ENCODE peak calls at places on chromosomes 11 and 22, in eight cellular contexts. U is colonic mucosa; T is astrocyte; J is neuronal stem cell; P is left ventricle myocardium inferior; G is endodermal cell; I is effector memory CD4-positive, alpha-beta T cell; L is PC-3. H is an unnamed sample. For H3K4me1 and H3K9me3, the result is how much of the 10 kb centered on the place peaks cover.

GRCh38 chr22:35567794-35568193 is 27.2 kb downstream of the RASD2 start:
- DNase-seq in U (no peak), T (no peak), J (no peak), P (peak), G (no peak), I (no peak), L (no peak), H (no peak)

GRCh38 chr11:80388536-80388935 is 947.7 kb upstream of the TENM4 start:
- DNase-seq in U (no peak), T (no peak), J (no peak), P (no peak), G (no peak), I (no peak), L (no peak), H (no peak)

GRCh38 chr11:124942446-124943202 is 6.8 kb upstream of the HEPACAM start:
- DNase-seq in U (no peak), T (no peak), J (peak), P (no peak), G (no peak), I (no peak), L (no peak), H (no peak)

GRCh38 chr11:67373916-67374570 is 645 bp upstream of the CLCF1 start:
- DNase-seq in U (peak), T (peak), J (peak), P (peak), G (peak), I (no peak), L (peak), H (no peak)

GRCh38 chr22:26226538-26227297 is 57.5 kb downstream of the SEZ6L start:
- DNase-seq in U (no peak), T (no peak), J (no peak), P (no peak), G (peak), I (no peak), L (no peak), H (no peak)

GRCh38 chr11:78039919-78040671 is 17.0 kb upstream of the KCTD14 start:
- DNase-seq in U (peak), T (peak), J (no peak), P (peak), G (no peak), I (no peak), L (peak), H (no peak)

GRCh38 chr22:42711281-42711731 is 9.4 kb downstream of the A4GALT start:
- DNase-seq in U (no peak), T (no peak), J (no peak), P (no peak), G (no peak), I (no peak), L (no peak), H (no peak)

GRCh38 chr11:102940714-102941588 is 14.6 kb downstream of the MMP13 start:
- DNase-seq in U (peak), T (peak), J (peak), P (no peak), G (peak), I (no peak), L (peak), H (peak)

GRCh38 chr11:36478700-36479329 is 31.3 kb downstream of the TRAF6 start:
- DNase-seq in U (no peak), T (no peak), J (peak), P (no peak), G (peak), I (peak), L (peak), H (peak)

GRCh38 chr11:59206635-59207034 is 6.1 kb downstream of the MPEG1 start:
- DNase-seq in U (peak), T (no peak), J (no peak), P (no peak), G (peak), I (no peak), L (peak), H (no peak)

GRCh38 chr11:8693010-8693551 is 10.5 kb downstream of the RPL27A start:
- DNase-seq in U (no peak), T (no peak), J (no peak), P (no peak), G (no peak), I (no peak), L (no peak), H (no peak)

GRCh38 chr22:37186228-37186996 is 1.6 kb downstream of the C1QTNF6 start:
- DNase-seq in U (no peak), T (peak), J (no peak), P (peak), G (peak), I (peak), L (peak), H (peak)

GRCh38 chr22:38467904-38468760 is at the start of gene KDELR3:
- DNase-seq in U (peak), T (peak), J (no peak), P (peak), G (peak), I (no peak), L (peak), H (no peak)

GRCh38 chr11:74316772-74317505 is 5.5 kb upstream of the P4HA3 start:
- DNase-seq in U (no peak), T (peak), J (no peak), P (no peak), G (no peak), I (no peak), L (no peak), H (no peak)

GRCh38 chr11:118059231-118059940 is 17.5 kb upstream of the TMPRSS4 start:
- DNase-seq in U (no peak), T (no peak), J (no peak), P (no peak), G (peak), I (no peak), L (no peak), H (no peak)

GRCh38 chr22:35629406-35630234 is 12.5 kb upstream of the MB start:
- DNase-seq in U (peak), T (peak), J (no peak), P (no peak), G (peak), I (no peak), L (peak), H (peak)

GRCh38 chr11:91625495-91625894 is 599.1 kb upstream of the FAT3 start:
- DNase-seq in U (no peak), T (no peak), J (no peak), P (no peak), G (no peak), I (no peak), L (no peak), H (no peak)

GRCh38 chr11:16889905-16890304 is 124.3 kb downstream of the PLEKHA7 start:
- DNase-seq in U (no peak), T (no peak), J (no peak), P (no peak), G (no peak), I (no peak), L (no peak), H (no peak)
- H3K4me1 ChIP-seq in U (under half), T (under half), J (under half), P (under half), G (under half), I (under half), L (under half), H (under half)

DNA sequence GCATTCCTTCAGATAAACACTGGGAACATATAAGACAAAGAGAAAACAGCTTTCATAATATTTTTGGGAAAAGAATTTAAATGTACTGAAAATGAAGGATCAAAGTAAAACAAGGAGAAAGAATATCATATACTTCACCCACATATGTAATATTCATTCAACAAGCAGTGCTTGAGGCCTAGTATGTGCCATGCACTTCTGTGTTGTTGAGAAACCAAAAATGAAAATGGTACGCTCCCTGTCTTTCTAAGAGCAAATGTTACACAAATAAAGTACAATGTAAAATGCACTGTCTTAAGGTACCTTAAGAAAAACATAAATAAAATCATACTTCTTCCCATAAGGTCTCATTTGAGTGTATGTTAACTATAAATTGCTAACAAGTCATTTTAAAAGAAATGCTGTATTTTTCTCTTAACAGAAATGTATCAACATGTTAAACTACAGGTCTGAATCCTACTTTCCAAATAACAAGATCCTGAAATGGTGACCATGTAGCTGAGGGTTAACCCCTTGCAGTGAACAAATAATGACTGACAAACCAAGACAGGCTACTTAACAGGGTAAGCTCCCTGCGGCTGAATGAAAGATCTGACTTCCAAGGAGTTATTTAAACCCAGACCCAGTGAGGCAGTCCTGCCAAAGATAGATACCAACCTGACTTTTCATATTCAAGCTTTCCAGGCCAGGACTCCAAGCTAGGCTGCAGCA is 377.6 kb downstream of the DCDC1 start:
- DNase-seq in U (no peak), T (no peak), J (no peak), P (no peak), G (no peak), I (no peak), L (no peak), H (no peak)
- H3K27ac ChIP-seq in U (no peak), T (no peak), J (no peak), P (no peak), G (no peak), I (no peak), L (no peak), H (no peak)

DNA sequence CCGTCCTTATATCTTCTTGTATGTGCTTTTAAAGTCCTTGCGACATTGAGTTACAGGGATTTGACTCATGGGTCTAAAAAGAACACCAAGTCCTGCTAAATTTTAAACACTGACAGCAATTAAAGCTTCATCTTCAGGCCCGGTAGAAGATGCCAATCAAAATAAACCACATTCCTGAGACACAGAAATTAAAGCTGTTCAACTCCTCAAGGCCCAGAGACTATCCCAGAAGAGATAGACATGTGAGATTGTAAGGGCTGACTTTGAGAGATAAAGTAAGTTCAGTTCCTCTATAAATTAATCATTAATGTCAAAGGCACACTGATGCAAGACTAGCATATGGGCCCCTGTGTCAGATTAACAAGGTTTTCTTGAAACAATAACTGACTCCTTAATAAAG is 49.8 kb downstream of the OSBPL5 start:
- DNase-seq in U (no peak), T (no peak), J (no peak), P (no peak), G (no peak), I (no peak), L (no peak), H (no peak)
- H3K9me3 ChIP-seq in U (under half), T (under half), J (under half), P (under half), G (under half), I (under half), L (under half), H (under half)

GRCh38 chr22:43921361-43921760 is 2.2 kb upstream of the PNPLA3 start:
- DNase-seq in U (no peak), T (peak), J (no peak), P (no peak), G (no peak), I (no peak), L (peak), H (no peak)

GRCh38 chr22:43922123-43922522 is 1.5 kb upstream of the PNPLA3 start:
- DNase-seq in U (no peak), T (no peak), J (no peak), P (no peak), G (peak), I (no peak), L (no peak), H (no peak)

GRCh38 chr22:43917523-43917922 is 6.1 kb upstream of the PNPLA3 start:
- DNase-seq in U (no peak), T (no peak), J (no peak), P (no peak), G (no peak), I (no peak), L (no peak), H (no peak)

GRCh38 chr22:43923191-43923590 is 414 bp upstream of the PNPLA3 start:
- DNase-seq in U (no peak), T (no peak), J (no peak), P (no peak), G (no peak), I (no peak), L (no peak), H (no peak)

GRCh38 chr22:43919106-43919965 is 4.3 kb upstream of the PNPLA3 start:
- DNase-seq in U (no peak), T (peak), J (no peak), P (no peak), G (no peak), I (no peak), L (peak), H (no peak)
- H3K4me1 ChIP-seq in U (under half), T (under half), J (under half), P (under half), G (under half), I (under half), L (under half), H (under half)

GRCh38 chr11:109036011-109036410 is 371.1 kb downstream of the DDX10 start:
- DNase-seq in U (no peak), T (no peak), J (no peak), P (no peak), G (no peak), I (no peak), L (no peak), H (no peak)
- H3K27ac ChIP-seq in U (no peak), T (peak), J (no peak), P (no peak), G (no peak), I (no peak), L (no peak), H (no peak)

DNA sequence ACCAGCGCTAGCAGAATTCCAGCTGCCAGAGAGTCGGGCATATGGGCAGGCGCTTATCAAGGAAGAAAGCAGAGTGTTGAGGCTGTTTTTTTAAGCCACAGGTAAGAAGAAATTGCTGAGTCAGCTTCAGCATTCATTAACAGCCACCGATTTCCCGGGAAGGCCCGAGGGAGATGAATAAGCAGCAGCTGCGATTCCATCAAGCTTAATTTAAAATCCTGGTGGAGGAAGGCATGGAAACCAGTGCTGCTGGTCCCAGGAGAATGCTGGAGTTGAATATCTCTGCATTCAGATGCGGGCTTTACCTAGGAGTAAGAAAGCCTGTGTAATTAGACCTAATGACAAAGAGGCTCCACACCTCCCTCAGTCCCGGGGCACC is 168.8 kb downstream of the BRD1 start:
- DNase-seq in U (no peak), T (no peak), J (no peak), P (no peak), G (peak), I (no peak), L (no peak), H (no peak)
- H3K9me3 ChIP-seq in U (under half), T (under half), J (under half), P (under half), G (under half), I (under half), L (under half), H (under half)

DNA sequence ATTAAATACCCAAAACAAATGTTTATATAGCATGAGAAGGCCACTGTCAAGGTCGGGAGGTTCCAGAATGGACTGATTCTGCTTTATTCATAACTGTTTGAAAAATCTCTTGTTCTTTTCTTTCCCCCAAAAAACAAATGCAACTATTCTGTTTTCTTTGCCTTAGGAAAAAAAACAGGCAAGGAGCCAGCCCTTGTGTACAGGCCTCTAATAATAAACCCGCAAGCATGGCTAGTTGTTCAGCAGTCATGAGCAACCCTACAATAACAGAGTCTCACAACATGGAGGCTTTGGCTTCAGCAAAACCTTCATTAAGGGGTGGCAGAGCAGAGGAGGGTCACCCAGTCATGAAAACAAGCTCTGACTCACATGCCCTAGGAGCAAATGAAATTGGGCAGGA is 191.7 kb downstream of the KIRREL3 start:
- DNase-seq in U (no peak), T (no peak), J (no peak), P (no peak), G (no peak), I (no peak), L (no peak), H (no peak)
- H3K4me1 ChIP-seq in U (under half), T (under half), J (under half), P (under half), G (under half), I (under half), L (under half), H (under half)

GRCh38 chr11:16984229-16984628 is 30.0 kb downstream of the PLEKHA7 start:
- DNase-seq in U (no peak), T (no peak), J (no peak), P (no peak), G (no peak), I (no peak), L (no peak), H (no peak)

GRCh38 chr11:16986434-16987204 is 27.6 kb downstream of the PLEKHA7 start:
- DNase-seq in U (peak), T (no peak), J (no peak), P (no peak), G (peak), I (peak), L (peak), H (peak)

GRCh38 chr11:16985297-16985696 is 28.9 kb downstream of the PLEKHA7 start:
- DNase-seq in U (peak), T (no peak), J (no peak), P (no peak), G (no peak), I (no peak), L (no peak), H (no peak)

GRCh38 chr11:16989554-16989953 is 24.7 kb downstream of the PLEKHA7 start:
- DNase-seq in U (no peak), T (no peak), J (no peak), P (no peak), G (no peak), I (no peak), L (no peak), H (no peak)

DNA sequence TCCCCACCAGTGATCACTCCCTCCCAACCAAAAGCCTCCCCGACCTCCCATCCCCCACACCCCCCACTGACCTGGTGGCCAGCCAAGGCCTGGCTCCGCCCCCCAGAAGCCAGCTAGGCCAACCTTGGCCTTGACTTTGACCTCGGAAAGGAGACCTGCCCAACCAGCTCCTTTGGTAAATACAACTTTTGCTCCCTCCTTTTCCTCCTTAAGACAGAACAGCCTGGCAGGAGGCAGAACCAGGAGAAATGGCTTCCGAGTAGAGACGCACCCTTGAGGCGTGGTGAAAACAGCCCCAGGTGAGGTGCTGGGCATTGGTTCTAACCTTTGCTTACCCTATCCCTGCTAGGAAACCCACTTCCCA is 27.0 kb downstream of the PLEKHA7 start:
- DNase-seq in U (peak), T (no peak), J (no peak), P (no peak), G (peak), I (no peak), L (no peak), H (no peak)
- H3K27ac ChIP-seq in U (peak), T (no peak), J (no peak), P (no peak), G (no peak), I (no peak), L (peak), H (no peak)

DNA sequence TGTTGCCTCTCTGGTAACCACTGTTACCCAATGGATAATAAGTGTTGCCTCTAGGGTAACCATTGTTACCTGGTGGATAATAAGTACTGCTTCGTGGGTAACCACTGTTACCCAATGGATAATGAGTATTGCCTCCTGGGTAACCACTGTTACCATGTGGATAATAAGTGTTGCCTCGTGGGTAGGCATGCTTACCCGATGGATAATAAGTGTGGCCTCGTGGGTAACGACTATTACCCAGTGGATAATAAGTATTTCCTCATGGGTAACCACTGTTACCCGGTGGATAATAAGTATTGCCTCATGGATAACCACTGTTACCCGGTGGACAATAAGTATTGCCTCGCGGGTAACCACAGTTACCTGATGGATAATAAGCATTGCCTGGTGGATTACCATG is 13.8 kb upstream of the NXPE4 start:
- DNase-seq in U (peak), T (no peak), J (no peak), P (no peak), G (peak), I (no peak), L (no peak), H (no peak)
- H3K9me3 ChIP-seq in U (under half), T (under half), J (under half), P (under half), G (half or more), I (under half), L (under half), H (under half)

DNA sequence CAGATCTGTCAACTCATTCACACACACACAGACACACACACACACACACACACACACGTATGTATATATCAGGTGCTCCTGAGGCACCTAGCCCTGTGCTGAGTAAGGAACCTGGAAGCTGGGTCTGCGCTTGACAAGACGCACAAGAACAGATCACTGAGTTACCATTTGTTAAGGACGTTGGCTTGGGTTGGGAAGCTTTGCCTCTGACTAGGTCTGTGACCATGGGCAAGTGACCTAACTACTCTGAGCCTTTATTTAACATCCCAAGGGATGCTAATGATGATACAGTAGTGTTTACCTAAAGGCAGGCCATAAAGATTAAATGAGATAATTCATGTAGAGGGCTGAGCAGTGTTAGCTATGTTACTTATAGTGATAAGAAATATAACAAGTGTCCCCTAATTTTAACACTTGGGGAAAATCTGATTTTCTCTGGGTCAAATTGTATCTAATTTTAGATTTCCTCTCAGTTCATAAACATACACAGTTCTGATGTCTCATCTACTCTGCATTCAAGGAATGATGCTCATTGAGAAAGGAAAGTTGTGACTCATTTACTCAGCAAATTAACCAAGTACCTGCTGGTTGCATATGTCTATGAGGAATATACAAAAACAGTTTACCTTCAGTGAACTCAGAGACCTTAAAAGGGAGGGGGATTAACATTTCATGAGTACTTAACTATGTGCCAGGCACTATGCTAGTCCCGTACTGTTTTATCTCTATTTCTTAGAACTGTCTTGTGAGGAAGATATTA is 13.6 kb downstream of the RNF185 start:
- DNase-seq in U (no peak), T (peak), J (no peak), P (no peak), G (no peak), I (no peak), L (peak), H (no peak)
- H3K4me1 ChIP-seq in U (under half), T (under half), J (under half), P (half or more), G (under half), I (under half), L (under half), H (under half)

H was measured in naive thymus-derived CD4-positive, alpha-beta T cell.